ENCODE peak calls at places on chromosomes 13 and 19, in ten cellular contexts. O, E, W, D, C, M, K, X, F and S are unnamed samples.
A peak's percentile ranks its signal among the peaks of the same experiment; 100 is the strongest.

GRCh38 chr13:35927554-35927953 is 203.6 kb downstream of the DCLK1 start:
- DNase-seq in K (peak; percentile 13), M (no peak), O (no peak), D (no peak), W (no peak), F (no peak), E (no peak), C (no peak), X (no peak), S (peak; percentile 76)

GRCh38 chr19:17553256-17553655 is 2.2 kb upstream of the COLGALT1 start:
- DNase-seq in M (no peak), E (no peak), C (no peak), W (no peak), O (no peak), F (peak; percentile 86), X (no peak), D (no peak), K (peak; percentile 74), S (peak; percentile 91)

GRCh38 chr19:16527971-16528521 is 14.2 kb downstream of the CHERP start:
- DNase-seq in E (no peak), C (peak; percentile 59), F (peak; percentile 26), O (no peak), K (no peak), W (peak; percentile 63), M (no peak), D (no peak), X (peak; percentile 26), S (no peak)

GRCh38 chr13:48978942-48979601 is 3.4 kb downstream of the FNDC3A start:
- DNase-seq in E (no peak), C (no peak), D (no peak), W (no peak), M (no peak), O (no peak), F (no peak), K (no peak), X (no peak), S (no peak)

GRCh38 chr19:35260694-35261304 is 8.0 kb upstream of the USF2 start:
- DNase-seq in K (no peak), E (no peak), D (no peak), O (peak; percentile 21), X (no peak), C (no peak), M (no peak), F (no peak), W (no peak), S (no peak)

GRCh38 chr13:59409211-59409610 is 754.5 kb downstream of the DIAPH3 start:
- DNase-seq in D (no peak), F (no peak), W (no peak), X (no peak), E (no peak), C (peak; percentile 32), K (no peak), M (no peak), O (peak; percentile 29), S (no peak)

GRCh38 chr13:49791753-49792549 is 531 bp downstream of the KPNA3 start:
- DNase-seq in X (peak; percentile 38), K (peak; percentile 63), D (peak; percentile 34), F (peak; percentile 25), O (peak; percentile 92), C (peak; percentile 64), M (peak; percentile 22), W (peak; percentile 72), E (peak; percentile 32), S (peak; percentile 3)

GRCh38 chr19:18889949-18890745 is 5.8 kb downstream of the CERS1 start:
- DNase-seq in E (no peak), C (no peak), K (no peak), X (no peak), M (no peak), F (no peak), O (peak; percentile 60), D (no peak), W (no peak), S (no peak)

GRCh38 chr19:18844806-18845329 is 13.1 kb downstream of the UPF1 start:
- DNase-seq in X (no peak), O (peak; percentile 58), W (no peak), M (no peak), D (no peak), K (no peak), C (no peak), F (no peak), E (no peak), S (no peak)

GRCh38 chr19:1698636-1699035 is 46.2 kb upstream of the TCF3 start:
- DNase-seq in K (no peak), D (no peak), F (no peak), W (no peak), C (no peak), E (no peak), O (no peak), X (no peak), M (no peak), S (no peak)

GRCh38 chr13:112670864-112671263 is 19.0 kb upstream of the ATP11A start:
- DNase-seq in F (no peak), M (no peak), D (no peak), E (no peak), K (no peak), W (no peak), O (no peak), C (no peak), X (no peak), S (no peak)

GRCh38 chr13:52931913-52932312 is 83.5 kb upstream of the PCDH8 start:
- DNase-seq in E (no peak), O (no peak), X (no peak), C (no peak), K (no peak), F (no peak), M (no peak), W (no peak), D (no peak), S (no peak)

GRCh38 chr13:94065741-94066140 is 413.7 kb downstream of the DCT start:
- DNase-seq in K (peak; percentile 20), X (no peak), O (no peak), E (no peak), C (no peak), D (no peak), F (no peak), M (no peak), W (no peak), S (no peak)

GRCh38 chr13:19089315-19089714 is 92.3 kb downstream of the TUBA3C start:
- DNase-seq in X (no peak), M (no peak), E (no peak), K (no peak), D (no peak), F (no peak), W (no peak), O (no peak), C (peak; percentile 8), S (no peak)

GRCh38 chr13:76153239-76153638 is 517.1 kb downstream of the LMO7 start:
- DNase-seq in E (no peak), X (no peak), W (no peak), F (no peak), D (no peak), K (no peak), O (no peak), C (no peak), M (no peak), S (no peak)

GRCh38 chr13:25881136-25881926 is 170.5 kb downstream of the SHISA2 start:
- DNase-seq in O (no peak), D (no peak), E (no peak), K (no peak), M (no peak), W (no peak), C (no peak), F (no peak), X (no peak), S (no peak)

GRCh38 chr19:12331211-12331941 is 2.1 kb downstream of the ZNF563 start:
- DNase-seq in F (no peak), O (no peak), E (peak; percentile 75), W (no peak), D (no peak), K (no peak), M (peak; percentile 46), C (peak; percentile 6), X (no peak), S (no peak)

GRCh38 chr19:44050740-44051653 is 839 bp upstream of the ZNF223 start:
- DNase-seq in M (no peak), O (no peak), X (no peak), C (no peak), K (no peak), F (no peak), D (no peak), W (no peak), E (no peak), S (no peak)

GRCh38 chr13:96542986-96543385 is 451.3 kb downstream of the OXGR1 start:
- DNase-seq in F (no peak), C (no peak), X (no peak), O (no peak), W (no peak), K (no peak), M (no peak), D (no peak), E (no peak), S (no peak)

GRCh38 chr19:41701401-41702075 is 6.9 kb upstream of the CEACAM5 start:
- DNase-seq in C (no peak), X (no peak), W (no peak), M (no peak), K (no peak), O (no peak), D (no peak), E (no peak), F (peak; percentile 3), S (no peak)

GRCh38 chr13:98293103-98293502 is 116.0 kb upstream of the RNF113B start:
- DNase-seq in M (no peak), O (no peak), E (no peak), K (no peak), D (no peak), F (no peak), X (no peak), W (no peak), C (no peak), S (no peak)

GRCh38 chr13:86563308-86563707 is 764.1 kb upstream of the SLITRK6 start:
- DNase-seq in F (no peak), E (no peak), X (no peak), W (no peak), C (no peak), K (no peak), M (no peak), O (no peak), D (no peak), S (no peak)

GRCh38 chr13:57946361-57946760 is 314.8 kb downstream of the PCDH17 start:
- DNase-seq in K (no peak), W (no peak), E (no peak), D (no peak), F (peak; percentile 61), C (no peak), M (no peak), O (no peak), X (no peak), S (no peak)

GRCh38 chr13:49302817-49303216 is 55.1 kb downstream of the CDADC1 start:
- DNase-seq in M (no peak), F (no peak), W (no peak), E (no peak), O (peak; percentile 73), D (no peak), C (no peak), K (no peak), X (no peak), S (no peak)

GRCh38 chr13:51275101-51275500 is 52.9 kb downstream of the FAM124A start:
- DNase-seq in D (no peak), E (no peak), O (no peak), C (no peak), M (no peak), W (no peak), F (no peak), K (no peak), X (no peak), S (no peak)

GRCh38 chr13:42592915-42593718 is 19.2 kb downstream of the TNFSF11 start:
- DNase-seq in K (no peak), D (no peak), O (no peak), W (no peak), E (no peak), X (no peak), C (peak; percentile 49), M (no peak), F (no peak), S (no peak)

GRCh38 chr19:1856345-1856697 is 7.1 kb downstream of the KLF16 start:
- DNase-seq in F (no peak), X (no peak), D (no peak), W (peak; percentile 73), M (no peak), C (no peak), E (no peak), K (no peak), O (no peak), S (no peak)